ENCODE peak calls at places on chromosomes 2 and 18, in five cellular contexts. Y is adipocyte, O is GM12891, Z is spleen, M is NCI-H1092. X is an unnamed sample.

GRCh38 chr18:79625195-79625923 is 54.2 kb upstream of the CTDP1 start:
- DNase-seq in Z (peak), O (no peak), Y (no peak), M (no peak), X (peak)

GRCh38 chr18:6885992-6886823 is 156.7 kb downstream of the ARHGAP28 start:
- DNase-seq in Y (peak), O (peak), M (peak), Z (no peak), X (no peak)

GRCh38 chr2:183505911-183506310 is 381.7 kb downstream of the NUP35 start:
- DNase-seq in O (peak), M (no peak), Z (no peak), Y (no peak), X (no peak)

GRCh38 chr2:54260241-54260495 is 4.1 kb upstream of the TSPYL6 start:
- DNase-seq in Z (no peak), M (no peak), Y (no peak), O (no peak), X (no peak)

GRCh38 chr2:134083548-134083947 is 170.3 kb upstream of the MGAT5 start:
- DNase-seq in O (no peak), M (no peak), Y (peak), Z (no peak), X (no peak)

GRCh38 chr2:119888673-119889072 is 124.2 kb upstream of the EPB41L5 start:
- DNase-seq in O (no peak), Y (peak), M (no peak), Z (no peak), X (no peak)

GRCh38 chr2:161369311-161369710 is 46.8 kb upstream of the TBR1 start:
- DNase-seq in Y (no peak), Z (no peak), O (no peak), M (no peak), X (no peak)

GRCh38 chr2:69385443-69386151 is 1.4 kb downstream of the GFPT1 start:
- DNase-seq in O (no peak), M (no peak), Y (peak), Z (no peak), X (no peak)

GRCh38 chr18:35972197-35973000 is at the start of gene RMP24:
- DNase-seq in M (peak), Z (peak), O (peak), Y (peak), X (peak)

GRCh38 chr18:44513233-44513632 is 167.5 kb upstream of the SETBP1 start:
- DNase-seq in Z (no peak), Y (no peak), M (no peak), O (no peak), X (no peak)

GRCh38 chr2:43714164-43714563 is 37.9 kb upstream of the C1GALT1C1L start:
- DNase-seq in M (no peak), Z (no peak), Y (peak), O (no peak), X (no peak)

GRCh38 chr2:182319556-182319955 is 107.3 kb downstream of the PDE1A start:
- DNase-seq in Z (no peak), O (no peak), Y (peak), M (no peak), X (no peak)

GRCh38 chr2:28654981-28655322 is 96.7 kb upstream of the PPP1CB start:
- DNase-seq in Z (no peak), M (no peak), Y (peak), O (no peak), X (no peak)

GRCh38 chr18:45565280-45565970 is 49.9 kb upstream of the SLC14A2 start:
- DNase-seq in Y (no peak), Z (no peak), O (no peak), M (no peak), X (no peak)

GRCh38 chr2:108853421-108853820 is 66.8 kb downstream of the CCDC138 start:
- DNase-seq in Y (peak), Z (no peak), O (no peak), M (no peak), X (no peak)

GRCh38 chr18:49646864-49647263 is 85.0 kb downstream of the LIPG start:
- DNase-seq in Z (peak), O (no peak), Y (no peak), M (no peak), X (peak)

GRCh38 chr18:11366410-11366809 is 217.0 kb upstream of the PIEZO2 start:
- DNase-seq in O (no peak), M (no peak), Z (no peak), Y (peak), X (no peak)

GRCh38 chr2:3986530-3987258 is 283.3 kb downstream of the DCDC2C start:
- DNase-seq in O (no peak), M (no peak), Y (no peak), Z (no peak), X (no peak)

GRCh38 chr18:46156838-46157237 is 52.7 kb downstream of the HAUS1 start:
- DNase-seq in M (no peak), Z (no peak), O (no peak), Y (no peak), X (no peak)

GRCh38 chr2:237432484-237433092 is 18.6 kb upstream of the COL6A3 start:
- DNase-seq in M (no peak), Y (peak), Z (peak), O (no peak), X (no peak)

GRCh38 chr2:10220516-10221391 is 82.0 kb upstream of the HPCAL1 start:
- DNase-seq in O (no peak), M (no peak), Y (peak), Z (peak), X (no peak)